ENCODE peak calls at places on chromosome 19, in four cellular contexts. One of them, this sample, is unnamed.

GRCh38 chr19:31352296-31352781 is 3.1 kb upstream of the TSHZ3 start:
- DNase-seq in stomach: no peak
- DNase-seq in pancreas: no peak
- DNase-seq in left ventricle myocardium inferior: no peak
- DNase-seq in this sample: no peak

GRCh38 chr19:49849433-49850220 is 1.3 kb upstream of the PTOV1 start:
- DNase-seq in stomach: no peak
- DNase-seq in pancreas: no peak
- DNase-seq in left ventricle myocardium inferior: no peak
- DNase-seq in this sample: no peak

GRCh38 chr19:3655402-3656072 is 28.9 kb upstream of the CACTIN start:
- DNase-seq in stomach: peak; percentile 33
- DNase-seq in pancreas: no peak
- DNase-seq in left ventricle myocardium inferior: no peak
- DNase-seq in this sample: peak; percentile 98

GRCh38 chr19:12364391-12365093 is 941 bp downstream of the ZNF442 start:
- DNase-seq in stomach: no peak
- DNase-seq in pancreas: peak; percentile 20
- DNase-seq in left ventricle myocardium inferior: peak; percentile 15
- DNase-seq in this sample: peak; percentile 17

GRCh38 chr19:32404213-32404938 is 1.2 kb upstream of the DPY19L3 start:
- DNase-seq in stomach: no peak
- DNase-seq in pancreas: no peak
- DNase-seq in left ventricle myocardium inferior: no peak
- DNase-seq in this sample: no peak

GRCh38 chr19:15563325-15563794 is 51.7 kb upstream of the CYP4F8 start:
- DNase-seq in stomach: peak; percentile 61
- DNase-seq in pancreas: peak; percentile 31
- DNase-seq in left ventricle myocardium inferior: peak; percentile 36
- DNase-seq in this sample: no peak

GRCh38 chr19:54724142-54724541 is at the start of gene KIR3DL3:
- DNase-seq in stomach: no peak
- DNase-seq in pancreas: no peak
- DNase-seq in left ventricle myocardium inferior: no peak
- DNase-seq in this sample: no peak

GRCh38 chr19:6737873-6738725 is 719 bp upstream of the GPR108 start:
- DNase-seq in stomach: peak; percentile 99
- DNase-seq in pancreas: peak; percentile 99
- DNase-seq in left ventricle myocardium inferior: peak; percentile 93
- DNase-seq in this sample: peak; percentile 83

GRCh38 chr19:50204811-50205675 is 1.6 kb downstream of the MYH14 start:
- DNase-seq in stomach: peak; percentile 94
- DNase-seq in pancreas: peak; percentile 91
- DNase-seq in left ventricle myocardium inferior: peak; percentile 65
- DNase-seq in this sample: no peak

GRCh38 chr19:3516675-3517207 is 10.6 kb downstream of the FZR1 start:
- DNase-seq in stomach: peak; percentile 68
- DNase-seq in pancreas: no peak
- DNase-seq in left ventricle myocardium inferior: no peak
- DNase-seq in this sample: no peak

GRCh38 chr19:37654525-37654832 is 786 bp downstream of the ZFP30 start:
- DNase-seq in stomach: no peak
- DNase-seq in pancreas: no peak
- DNase-seq in left ventricle myocardium inferior: no peak
- DNase-seq in this sample: no peak

GRCh38 chr19:800360-801029 is 3.2 kb downstream of the PTBP1 start:
- DNase-seq in stomach: peak; percentile 69
- DNase-seq in pancreas: peak; percentile 67
- DNase-seq in left ventricle myocardium inferior: no peak
- DNase-seq in this sample: no peak

GRCh38 chr19:17348700-17349099 is 11.3 kb downstream of the GTPBP3 start:
- DNase-seq in stomach: no peak
- DNase-seq in pancreas: peak; percentile 20
- DNase-seq in left ventricle myocardium inferior: peak; percentile 66
- DNase-seq in this sample: no peak

GRCh38 chr19:45419396-45419795 is 4.3 kb downstream of the ERCC1 start:
- DNase-seq in stomach: no peak
- DNase-seq in pancreas: no peak
- DNase-seq in left ventricle myocardium inferior: no peak
- DNase-seq in this sample: no peak

GRCh38 chr19:13781547-13781946 is 7.3 kb downstream of the C19orf53 start:
- DNase-seq in stomach: peak; percentile 62
- DNase-seq in pancreas: peak; percentile 61
- DNase-seq in left ventricle myocardium inferior: peak; percentile 72
- DNase-seq in this sample: peak; percentile 75

GRCh38 chr19:33785795-33786194 is 10.9 kb upstream of the KCTD15 start:
- DNase-seq in stomach: no peak
- DNase-seq in pancreas: no peak
- DNase-seq in left ventricle myocardium inferior: no peak
- DNase-seq in this sample: no peak

GRCh38 chr19:55175117-55175867 is 4.8 kb downstream of the SYT5 start:
- DNase-seq in stomach: no peak
- DNase-seq in pancreas: no peak
- DNase-seq in left ventricle myocardium inferior: no peak
- DNase-seq in this sample: no peak

GRCh38 chr19:9323557-9323918 is 441 bp upstream of the ZNF559 start:
- DNase-seq in stomach: peak; percentile 55
- DNase-seq in pancreas: peak; percentile 58
- DNase-seq in left ventricle myocardium inferior: peak; percentile 67
- DNase-seq in this sample: peak; percentile 81

GRCh38 chr19:50500753-50501151 is 10.2 kb downstream of the JOSD2 start:
- DNase-seq in stomach: no peak
- DNase-seq in pancreas: no peak
- DNase-seq in left ventricle myocardium inferior: peak; percentile 86
- DNase-seq in this sample: peak; percentile 72

GRCh38 chr19:55552620-55553019 is 7.3 kb upstream of the SBK3 start:
- DNase-seq in stomach: no peak
- DNase-seq in pancreas: no peak
- DNase-seq in left ventricle myocardium inferior: no peak
- DNase-seq in this sample: no peak

GRCh38 chr19:57664269-57665127 is 4.2 kb upstream of the ZSCAN4 start:
- DNase-seq in stomach: peak; percentile 31
- DNase-seq in pancreas: peak; percentile 17
- DNase-seq in left ventricle myocardium inferior: peak; percentile 66
- DNase-seq in this sample: peak; percentile 77

GRCh38 chr19:15701757-15702589 is 25.9 kb upstream of the OR10H2 start:
- DNase-seq in stomach: no peak
- DNase-seq in pancreas: no peak
- DNase-seq in left ventricle myocardium inferior: no peak
- DNase-seq in this sample: no peak

GRCh38 chr19:13579388-13580060 is 73.2 kb upstream of the CACNA1A start:
- DNase-seq in stomach: no peak
- DNase-seq in pancreas: no peak
- DNase-seq in left ventricle myocardium inferior: no peak
- DNase-seq in this sample: no peak

GRCh38 chr19:35844482-35845214 is 7.7 kb downstream of the NPHS1 start:
- DNase-seq in stomach: no peak
- DNase-seq in pancreas: no peak
- DNase-seq in left ventricle myocardium inferior: no peak
- DNase-seq in this sample: no peak

GRCh38 chr19:33241530-33242101 is 16.0 kb upstream of the SLC7A10 start:
- DNase-seq in stomach: peak; percentile 31
- DNase-seq in pancreas: no peak
- DNase-seq in left ventricle myocardium inferior: no peak
- DNase-seq in this sample: peak; percentile 49

GRCh38 chr19:51359294-51359693 is 6.9 kb downstream of the ETFB start:
- DNase-seq in stomach: no peak
- DNase-seq in pancreas: no peak
- DNase-seq in left ventricle myocardium inferior: no peak
- DNase-seq in this sample: no peak

GRCh38 chr19:7737215-7737614 is 5.3 kb upstream of the CLEC4G start:
- DNase-seq in stomach: no peak
- DNase-seq in pancreas: no peak
- DNase-seq in left ventricle myocardium inferior: no peak
- DNase-seq in this sample: no peak

GRCh38 chr19:42353341-42354015 is 28.0 kb downstream of the MEGF8 start:
- DNase-seq in stomach: no peak
- DNase-seq in pancreas: no peak
- DNase-seq in left ventricle myocardium inferior: no peak
- DNase-seq in this sample: no peak

GRCh38 chr19:48624067-48624594 is 4.8 kb downstream of the SPHK2 start:
- DNase-seq in stomach: peak; percentile 99
- DNase-seq in pancreas: peak; percentile 97
- DNase-seq in left ventricle myocardium inferior: peak; percentile 99
- DNase-seq in this sample: peak; percentile 99
- TF ChIP-seq CTCF in stomach: no peak
- TF ChIP-seq CTCF in pancreas: no peak
- TF ChIP-seq CTCF in left ventricle myocardium inferior: no peak
- TF ChIP-seq CTCF in this sample: no peak

GRCh38 chr19:11194657-11195056 is 2.7 kb downstream of the KANK2 start:
- DNase-seq in stomach: no peak
- DNase-seq in pancreas: no peak
- DNase-seq in left ventricle myocardium inferior: no peak
- DNase-seq in this sample: no peak

GRCh38 chr19:11195169-11195568 is 2.2 kb downstream of the KANK2 start:
- DNase-seq in stomach: no peak
- DNase-seq in pancreas: no peak
- DNase-seq in left ventricle myocardium inferior: peak; percentile 51
- DNase-seq in this sample: no peak

GRCh38 chr19:11191934-11192333 is 5.4 kb downstream of the KANK2 start:
- DNase-seq in stomach: no peak
- DNase-seq in pancreas: no peak
- DNase-seq in left ventricle myocardium inferior: no peak
- DNase-seq in this sample: no peak

GRCh38 chr19:11194173-11194572 is 3.2 kb downstream of the KANK2 start:
- DNase-seq in stomach: no peak
- DNase-seq in pancreas: no peak
- DNase-seq in left ventricle myocardium inferior: no peak
- DNase-seq in this sample: no peak

DNA sequence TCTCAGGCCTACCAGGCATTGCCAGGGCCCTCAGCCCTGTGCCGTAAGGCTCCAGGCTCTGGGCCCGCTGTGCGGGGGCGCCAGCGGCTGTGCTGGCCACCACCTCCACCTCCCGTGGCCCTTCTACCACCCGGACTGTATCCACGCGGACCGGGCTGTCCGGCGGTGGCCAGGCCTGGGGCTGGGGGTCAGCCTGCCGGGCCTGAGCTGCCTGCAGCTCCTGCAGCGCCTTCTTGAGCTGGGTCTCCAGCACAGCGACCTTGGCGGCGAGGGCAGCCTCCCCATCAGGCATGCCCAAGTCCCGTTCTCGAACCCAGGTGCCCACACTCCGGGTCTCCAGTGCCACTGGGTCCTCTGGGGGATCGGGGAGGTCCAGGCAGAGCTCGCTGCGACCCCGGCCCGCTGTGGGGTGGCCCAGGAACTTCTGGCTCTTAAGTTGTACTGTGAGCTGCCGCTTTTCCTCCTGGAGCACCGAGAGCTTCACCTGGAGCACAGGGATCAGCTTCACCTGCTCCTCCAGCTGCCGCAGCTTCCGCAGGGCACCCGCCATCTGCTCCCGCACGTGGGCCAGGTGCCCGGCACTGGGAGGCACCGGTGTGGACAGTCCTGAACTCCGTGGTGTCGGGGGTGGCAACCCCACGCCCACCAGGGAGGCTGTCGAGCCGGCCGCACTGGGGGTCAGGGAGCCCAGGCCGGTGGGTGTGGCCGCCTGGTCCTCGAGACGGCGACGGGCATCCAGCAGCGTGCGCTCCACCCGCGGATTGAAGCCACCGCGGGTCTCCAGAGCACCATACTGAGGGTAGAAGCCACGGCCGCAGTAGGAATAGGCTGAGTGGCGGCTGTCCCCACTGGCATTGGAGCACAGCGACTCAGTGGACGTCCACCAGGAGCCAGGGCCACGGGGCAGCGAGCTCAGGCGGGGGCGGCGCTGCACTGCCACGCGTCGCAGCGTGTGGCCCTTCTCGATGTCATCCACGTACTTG is 4.1 kb downstream of the KANK2 start:
- DNase-seq in stomach: no peak
- DNase-seq in pancreas: no peak
- DNase-seq in left ventricle myocardium inferior: no peak
- DNase-seq in this sample: no peak
- H3K4me3 ChIP-seq in stomach: peak overlapping the region; percentile 67
- H3K4me3 ChIP-seq in pancreas: no peak overlapping the region
- H3K4me3 ChIP-seq in left ventricle myocardium inferior: peak overlapping the region; percentile 84
- H3K4me3 ChIP-seq in this sample: no peak overlapping the region

GRCh38 chr19:40739871-40740703 is 10.2 kb downstream of the ACTMAP start:
- DNase-seq in stomach: no peak
- DNase-seq in pancreas: no peak
- DNase-seq in left ventricle myocardium inferior: no peak
- DNase-seq in this sample: peak; percentile 56
- H3K27ac ChIP-seq in stomach: peak overlapping the region; percentile 16
- H3K27ac ChIP-seq in pancreas: no peak overlapping the region
- H3K27ac ChIP-seq in left ventricle myocardium inferior: peak overlapping the region; percentile 75
- H3K27ac ChIP-seq in this sample: peak overlapping the region; percentile 54

DNA sequence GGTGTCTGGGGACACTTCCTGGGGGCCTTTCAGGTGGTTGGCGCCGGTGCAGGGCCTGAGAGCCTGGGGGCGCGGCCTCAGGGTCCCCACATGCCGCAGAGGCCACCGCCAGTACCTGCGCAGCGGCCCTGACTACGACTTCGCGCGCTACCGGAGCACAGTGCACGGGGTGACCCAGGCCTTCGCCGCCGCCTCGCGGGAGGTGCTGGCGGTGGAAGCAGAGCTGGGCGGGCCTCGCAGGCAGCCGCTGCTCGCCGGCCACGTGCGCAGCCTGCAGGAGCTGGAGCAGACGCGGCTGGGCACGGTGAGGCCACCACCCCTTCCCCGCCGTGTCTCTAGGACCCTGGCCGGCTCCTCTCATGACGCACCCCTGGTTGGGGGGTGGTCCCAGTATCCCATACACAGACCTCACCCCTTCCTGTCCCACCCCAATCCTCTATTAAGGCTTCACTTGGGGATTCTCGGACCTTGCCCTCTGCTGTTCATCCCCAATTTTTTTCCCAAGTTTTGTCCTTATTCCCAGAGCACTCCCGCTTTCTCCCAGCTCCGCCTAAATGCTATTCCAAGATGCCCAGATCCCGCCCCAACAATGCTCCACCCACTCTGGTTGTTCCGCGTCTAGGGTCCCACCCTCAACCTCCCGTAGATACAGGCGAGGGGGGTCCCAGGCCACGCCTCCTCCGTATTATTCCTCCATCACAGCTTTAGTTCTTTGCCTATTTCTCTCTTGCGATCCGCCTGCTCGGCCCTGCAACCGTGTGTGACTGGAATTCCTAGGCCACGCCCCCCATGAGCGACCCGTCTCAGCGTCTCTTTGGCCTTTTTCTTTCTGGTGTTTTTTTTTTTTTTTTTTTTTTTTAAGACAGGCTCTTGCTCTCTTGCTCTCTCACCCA is 1.0 kb downstream of the REX1BD start:
- DNase-seq in stomach: peak; percentile 74
- DNase-seq in pancreas: peak; percentile 57
- DNase-seq in left ventricle myocardium inferior: peak; percentile 66
- DNase-seq in this sample: peak; percentile 88
- TF ChIP-seq CTCF in stomach: no peak
- TF ChIP-seq CTCF in pancreas: peak; percentile 4
- TF ChIP-seq CTCF in left ventricle myocardium inferior: peak; percentile 28
- TF ChIP-seq CTCF in this sample: no peak

GRCh38 chr19:10517361-10517759 is at the start of gene S1PR5:
- DNase-seq in stomach: no peak
- DNase-seq in pancreas: peak; percentile 56
- DNase-seq in left ventricle myocardium inferior: no peak
- DNase-seq in this sample: no peak
- H3K4me3 ChIP-seq in stomach: peak within 1 kb of the TSS; percentile 43
- H3K4me3 ChIP-seq in pancreas: peak within 1 kb of the TSS; percentile 57
- H3K4me3 ChIP-seq in left ventricle myocardium inferior: peak within 1 kb of the TSS; percentile 62
- H3K4me3 ChIP-seq in this sample: no peak within 1 kb of the TSS

GRCh38 chr19:4970558-4971423 is 1.9 kb downstream of the KDM4B start:
- DNase-seq in stomach: peak; percentile 46
- DNase-seq in pancreas: no peak
- DNase-seq in left ventricle myocardium inferior: peak; percentile 53
- DNase-seq in this sample: peak; percentile 71
- H3K27ac ChIP-seq in stomach: peak overlapping the region; percentile 63
- H3K27ac ChIP-seq in pancreas: no peak overlapping the region
- H3K27ac ChIP-seq in left ventricle myocardium inferior: peak overlapping the region; percentile 88
- H3K27ac ChIP-seq in this sample: peak overlapping the region; percentile 74

GRCh38 chr19:1943661-1944087 is 2.7 kb downstream of the CSNK1G2 start:
- DNase-seq in stomach: no peak
- DNase-seq in pancreas: no peak
- DNase-seq in left ventricle myocardium inferior: no peak
- DNase-seq in this sample: no peak
- TF ChIP-seq CTCF in stomach: no peak
- TF ChIP-seq CTCF in pancreas: no peak
- TF ChIP-seq CTCF in left ventricle myocardium inferior: no peak
- TF ChIP-seq CTCF in this sample: no peak